ENCODE peak calls at places on chromosomes 7 and 10, in four cellular contexts. P, K, C and D are unnamed samples.
A peak's percentile ranks its signal among the peaks of the same experiment; 100 is the strongest.

GRCh38 chr7:127938588-127938987 is 92.6 kb downstream of the LRRC4 start:
- DNase-seq in C (peak; percentile 81), K (no peak), P (peak; percentile 77), D (peak; percentile 49)

GRCh38 chr10:70234668-70235447 is 1.6 kb upstream of the PPA1 start:
- DNase-seq in C (no peak), P (no peak), K (no peak), D (no peak)

GRCh38 chr10:46291817-46292572 is 5.2 kb downstream of the ANTXRL start:
- DNase-seq in P (no peak), K (no peak), C (no peak), D (peak; percentile 19)

GRCh38 chr10:72333111-72334012 is 21.4 kb downstream of the DNAJB12 start:
- DNase-seq in K (no peak), P (no peak), C (no peak), D (peak; percentile 39)

GRCh38 chr10:16586358-16587138 is 64.9 kb upstream of the C1QL3 start:
- DNase-seq in P (no peak), K (peak; percentile 51), C (no peak), D (no peak)

GRCh38 chr10:69863580-69863979 is 61.9 kb downstream of the COL13A1 start:
- DNase-seq in K (no peak), P (peak; percentile 57), C (peak; percentile 68), D (peak; percentile 68)

GRCh38 chr7:132930881-132931280 is 151.0 kb downstream of the CHCHD3 start:
- DNase-seq in C (peak; percentile 27), K (no peak), P (no peak), D (peak; percentile 7)

GRCh38 chr10:88413412-88413811 is 169.7 kb downstream of the RNLS start:
- DNase-seq in C (no peak), P (no peak), K (no peak), D (no peak)

GRCh38 chr7:47658886-47659635 is 77.2 kb upstream of the TNS3 start:
- DNase-seq in C (no peak), P (no peak), K (no peak), D (no peak)

GRCh38 chr7:1033546-1034145 is 10.7 kb upstream of the GPR146 start:
- DNase-seq in K (no peak), P (no peak), C (no peak), D (no peak)

GRCh38 chr10:115710136-115710535 is 562.9 kb downstream of the GFRA1 start:
- DNase-seq in C (peak; percentile 12), K (no peak), P (no peak), D (peak; percentile 7)

GRCh38 chr7:22093003-22093402 is 147.3 kb upstream of the CDCA7L start:
- DNase-seq in P (no peak), K (no peak), C (no peak), D (no peak)

GRCh38 chr10:35421553-35422178 is 85.4 kb downstream of the CCNY start:
- DNase-seq in K (no peak), P (peak; percentile 82), C (peak; percentile 91), D (peak; percentile 82)

GRCh38 chr7:98283127-98283886 is 1.8 kb downstream of the BRI3 start:
- DNase-seq in C (peak; percentile 72), P (no peak), K (no peak), D (peak; percentile 64)

GRCh38 chr10:118276727-118277126 is 65.4 kb downstream of the FAM204A start:
- DNase-seq in P (no peak), K (no peak), C (no peak), D (no peak)

GRCh38 chr7:151794508-151795167 is 82.3 kb downstream of the PRKAG2 start:
- DNase-seq in C (no peak), P (no peak), K (no peak), D (peak; percentile 75)

GRCh38 chr7:27169658-27170493 is 4.2 kb downstream of the HOXA10 start:
- DNase-seq in C (no peak), P (no peak), K (no peak), D (peak; percentile 55)

GRCh38 chr10:114876602-114877300 is 55.2 kb downstream of the FHIP2A start:
- DNase-seq in C (peak; percentile 84), K (peak; percentile 76), P (peak; percentile 74), D (peak; percentile 86)

GRCh38 chr7:98174334-98175259 is 36.6 kb upstream of the BHLHA15 start:
- DNase-seq in P (no peak), K (no peak), C (no peak), D (no peak)

DNA sequence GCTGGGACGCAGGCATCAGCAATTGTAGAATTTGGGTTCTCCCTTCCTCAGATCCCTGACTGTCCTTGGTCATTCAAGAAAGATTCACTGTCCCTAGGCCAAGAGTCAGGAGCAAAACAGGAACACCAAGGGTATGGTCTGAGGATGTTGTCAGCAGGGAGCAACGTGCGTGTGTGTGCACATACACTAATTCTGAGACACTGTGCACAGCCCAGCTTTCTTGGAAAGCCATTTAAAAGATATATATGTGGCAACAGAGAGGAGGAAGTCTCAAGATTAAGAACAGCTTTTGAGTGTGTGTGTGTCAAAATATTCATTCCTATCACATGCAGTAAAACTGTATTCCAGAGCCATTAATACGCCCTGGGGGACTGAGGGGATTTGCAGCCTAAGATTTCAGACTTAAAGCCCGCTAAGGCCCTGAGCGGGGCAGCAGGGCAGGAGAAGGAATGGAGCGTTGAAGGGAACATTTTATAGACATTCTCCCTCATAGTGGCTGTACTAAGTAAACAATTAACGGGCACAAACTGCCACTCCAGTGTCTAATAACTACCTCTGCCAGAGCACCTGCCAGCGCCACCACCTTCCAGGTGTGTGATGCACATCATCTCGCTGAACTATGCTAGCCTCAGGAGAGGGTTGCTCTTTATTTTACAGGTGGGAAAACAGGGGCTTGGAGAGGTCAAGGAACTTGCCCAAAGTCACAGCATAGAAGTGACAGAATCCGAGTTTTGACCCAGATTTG is 2.0 kb downstream of the NOD1 start:
- DNase-seq in K (no peak), P (no peak), C (no peak), D (no peak)
- TF ChIP-seq CTCF in K (no peak), P (no peak), C (no peak), D (no peak)

GRCh38 chr7:145884716-145885514 is 231.7 kb upstream of the CNTNAP2 start:
- DNase-seq in C (no peak), K (no peak), P (no peak), D (no peak)
- TF ChIP-seq CTCF in C (no peak), K (no peak), P (no peak), D (no peak)

GRCh38 chr7:106462914-106463482 is 178.2 kb upstream of the NAMPT start:
- DNase-seq in C (no peak), K (no peak), P (no peak), D (no peak)

GRCh38 chr7:106460792-106461254 is 176.0 kb upstream of the NAMPT start:
- DNase-seq in K (no peak), C (peak; percentile 90), P (peak; percentile 86), D (no peak)

GRCh38 chr7:106464651-106465050 is 179.9 kb upstream of the NAMPT start:
- DNase-seq in K (no peak), C (no peak), P (no peak), D (no peak)

GRCh38 chr7:106464169-106464568 is 179.4 kb upstream of the NAMPT start:
- DNase-seq in K (no peak), P (no peak), C (no peak), D (no peak)

GRCh38 chr7:106462365-106462859 is 177.6 kb upstream of the NAMPT start:
- DNase-seq in P (peak; percentile 50), C (peak; percentile 57), K (peak; percentile 27), D (peak; percentile 61)
- TF ChIP-seq CTCF in P (peak; percentile 39), C (peak; percentile 54), K (peak; percentile 52), D (peak; percentile 55)

DNA sequence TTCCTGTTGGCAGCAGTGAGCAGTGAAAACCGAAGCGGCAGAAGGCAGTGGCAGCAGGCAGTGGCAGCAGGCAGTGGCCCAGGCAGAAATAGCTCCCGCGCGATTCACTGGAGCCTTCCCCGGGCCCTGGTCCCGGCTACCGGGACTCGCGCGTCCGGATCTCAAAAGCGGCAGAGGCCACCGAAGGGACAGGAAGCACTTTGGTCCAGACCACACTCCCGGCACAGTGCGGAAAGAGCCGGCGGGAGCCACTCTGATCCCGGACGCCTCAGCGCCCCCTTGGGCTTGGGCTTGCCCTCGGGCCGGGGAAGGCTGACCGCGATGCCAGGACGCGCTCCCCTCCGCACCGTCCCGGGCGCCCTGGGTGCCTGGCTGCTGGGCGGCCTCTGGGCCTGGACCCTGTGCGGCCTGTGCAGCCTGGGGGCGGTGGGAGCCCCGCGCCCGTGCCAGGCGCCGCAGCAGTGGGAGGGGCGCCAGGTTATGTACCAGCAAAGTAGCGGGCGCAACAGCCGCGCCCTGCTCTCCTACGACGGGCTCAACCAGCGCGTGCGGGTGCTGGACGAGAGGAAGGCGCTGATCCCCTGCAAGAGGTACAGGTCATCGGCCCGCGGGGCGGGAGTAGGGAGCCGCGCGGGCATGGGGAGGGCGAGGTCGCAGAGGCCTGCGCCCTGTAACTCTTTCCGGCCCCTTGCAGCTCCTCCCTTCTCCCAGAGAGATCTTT is at the start of gene EPDR1:
- DNase-seq in P (peak; percentile 23), K (peak; percentile 27), C (peak; percentile 8), D (no peak)
- TF ChIP-seq CTCF in P (no peak), K (peak; percentile 12), C (peak; percentile 23), D (no peak)

DNA sequence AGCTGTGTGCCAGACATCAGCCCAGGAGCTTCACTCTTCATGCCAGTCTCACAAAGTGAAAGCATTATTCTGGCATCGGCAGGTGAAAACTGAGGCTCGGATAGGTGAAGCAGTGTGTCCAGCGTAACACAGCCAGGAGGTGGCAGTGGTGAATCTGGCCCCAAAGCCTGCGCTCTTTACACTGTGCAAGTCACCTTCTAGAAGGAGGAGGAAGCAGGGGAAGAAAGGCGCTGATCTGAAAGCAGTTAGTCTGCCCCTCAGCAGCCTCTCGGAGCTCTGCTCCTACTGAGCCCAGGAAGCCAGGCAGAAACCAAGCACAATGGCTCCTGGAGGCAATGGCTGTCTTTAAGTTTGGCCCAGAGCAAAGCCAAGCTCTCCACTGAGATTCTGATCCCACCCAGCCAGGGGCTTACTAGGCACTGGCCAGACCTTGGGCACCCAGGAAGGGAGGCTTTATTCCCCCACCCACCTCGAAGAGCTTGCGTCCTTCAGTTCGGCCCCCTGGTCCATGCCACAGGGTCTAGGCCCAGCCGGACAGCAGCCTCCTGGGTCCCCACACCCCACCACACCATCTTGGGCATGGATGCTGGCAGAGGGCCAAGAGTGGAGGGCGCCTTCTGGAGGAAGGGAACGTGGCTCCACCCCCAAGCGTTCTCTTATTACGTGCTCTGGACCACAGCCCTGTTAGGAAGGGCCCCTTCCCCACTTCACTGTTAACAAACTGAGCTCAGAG is 104.5 kb downstream of the GRID1 start:
- DNase-seq in C (peak; percentile 29), K (peak; percentile 70), P (no peak), D (peak; percentile 32)
- TF ChIP-seq CTCF in C (peak; percentile 33), K (peak; percentile 47), P (no peak), D (no peak)

GRCh38 chr10:90787376-90787775 is 70.5 kb downstream of the HTR7 start:
- DNase-seq in C (no peak), P (no peak), K (no peak), D (no peak)

GRCh38 chr10:90788987-90789386 is 68.9 kb downstream of the HTR7 start:
- DNase-seq in P (no peak), K (no peak), C (no peak), D (no peak)

GRCh38 chr10:90785782-90786181 is 72.1 kb downstream of the HTR7 start:
- DNase-seq in P (no peak), C (no peak), K (no peak), D (no peak)

DNA sequence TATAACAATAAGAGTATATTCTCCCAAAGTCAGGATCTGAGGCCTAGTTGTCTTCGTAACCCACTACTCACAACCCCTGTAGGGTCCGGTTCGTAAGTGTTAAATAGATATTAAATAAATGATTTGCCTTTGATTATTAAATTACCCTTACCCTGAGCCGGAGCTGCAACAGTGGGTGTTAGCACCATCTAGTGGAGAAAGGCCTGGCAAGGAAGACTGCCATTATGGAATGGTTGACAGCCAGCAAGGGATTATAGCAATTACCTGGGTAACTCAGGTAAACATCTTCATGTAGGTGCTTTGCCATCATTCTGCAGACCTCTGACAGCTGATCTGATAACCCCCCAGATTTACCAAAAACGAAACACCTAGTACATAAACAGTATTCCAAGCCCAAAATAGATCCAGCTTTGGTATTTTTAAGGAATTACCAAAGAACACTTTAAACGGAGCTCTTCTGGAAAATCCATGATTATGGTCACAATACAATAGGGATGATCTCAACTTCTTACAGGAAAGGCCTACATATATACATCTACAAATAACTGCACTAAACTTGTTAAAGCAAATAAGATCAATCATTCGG is 69.8 kb downstream of the HTR7 start:
- DNase-seq in K (no peak), C (peak; percentile 67), P (peak; percentile 27), D (peak; percentile 59)
- TF ChIP-seq CTCF in K (peak; percentile 70), C (peak; percentile 97), P (peak; percentile 97), D (peak; percentile 77)